ENCODE peak calls at places on chromosomes 13 and 19, in four cellular contexts. X is ovary, N is suprapubic skin, Y is breast epithelium. U is an unnamed sample.
A peak's percentile ranks its signal among the peaks of the same experiment; 100 is the strongest.

GRCh38 chr13:67139551-67139950 is 90.6 kb downstream of the PCDH9 start:
- DNase-seq in X (no peak), N (no peak), Y (no peak), U (no peak)

GRCh38 chr13:80255946-80256345 is 85.0 kb downstream of the SPRY2 start:
- DNase-seq in X (no peak), N (no peak), Y (no peak), U (no peak)

GRCh38 chr13:112059457-112060317 is 7.3 kb upstream of the SOX1 start:
- DNase-seq in X (no peak), N (no peak), Y (no peak), U (no peak)

GRCh38 chr13:77325371-77325941 is 1.4 kb downstream of the MYCBP2 start:
- DNase-seq in X (no peak), N (no peak), Y (no peak), U (no peak)

GRCh38 chr13:82879921-82880320 is 1002.4 kb downstream of the SLITRK1 start:
- DNase-seq in X (no peak), N (no peak), Y (no peak), U (no peak)

GRCh38 chr13:72805663-72806341 is 23.9 kb downstream of the PIBF1 start:
- DNase-seq in X (no peak), N (no peak), Y (no peak), U (no peak)

GRCh38 chr13:31409678-31410356 is 210.0 kb downstream of the B3GLCT start:
- DNase-seq in X (no peak), N (no peak), Y (no peak), U (no peak)

GRCh38 chr19:51571599-51571998 is 516 bp downstream of the ZNF175 start:
- DNase-seq in X (no peak), N (no peak), Y (no peak), U (no peak)

GRCh38 chr13:80314711-80315505 is 26.0 kb downstream of the SPRY2 start:
- DNase-seq in X (no peak), N (no peak), Y (no peak), U (no peak)

GRCh38 chr19:703329-703650 is 5.4 kb upstream of the PALM start:
- DNase-seq in X (no peak), N (no peak), Y (no peak), U (no peak)

GRCh38 chr13:46885018-46885417 is 11.8 kb downstream of the HTR2A start:
- DNase-seq in X (no peak), N (no peak), Y (no peak), U (no peak)

GRCh38 chr19:35790981-35791813 is 15.8 kb downstream of the ARHGAP33 start:
- DNase-seq in X (no peak), N (peak; percentile 75), Y (no peak), U (no peak)

GRCh38 chr19:30314056-30314804 is 58.0 kb upstream of the ZNF536 start:
- DNase-seq in X (no peak), N (peak; percentile 56), Y (no peak), U (no peak)

GRCh38 chr19:18865973-18866799 is 29.8 kb downstream of the CERS1 start:
- DNase-seq in X (peak; percentile 50), N (no peak), Y (no peak), U (no peak)

GRCh38 chr19:53818756-53819155 is 5.4 kb downstream of the NLRP12 start:
- DNase-seq in X (no peak), N (no peak), Y (no peak), U (no peak)

GRCh38 chr19:5131031-5131865 is 162.3 kb downstream of the KDM4B start:
- DNase-seq in X (no peak), N (no peak), Y (no peak), U (no peak)

GRCh38 chr19:3607398-3608078 is 863 bp upstream of the TBXA2R start:
- DNase-seq in X (peak; percentile 56), N (no peak), Y (no peak), U (no peak)

GRCh38 chr19:46839752-46840151 is 10.9 kb downstream of the AP2S1 start:
- DNase-seq in X (no peak), N (no peak), Y (no peak), U (no peak)

GRCh38 chr13:101941095-101941777 is 460.6 kb downstream of the FGF14 start:
- DNase-seq in X (no peak), N (no peak), Y (no peak), U (no peak)

GRCh38 chr13:74047925-74048324 is 86.3 kb downstream of the KLF12 start:
- DNase-seq in X (no peak), N (no peak), Y (no peak), U (no peak)

GRCh38 chr13:40635315-40635995 is 31.0 kb downstream of the FOXO1 start:
- DNase-seq in X (no peak), N (no peak), Y (no peak), U (no peak)

GRCh38 chr13:26342898-26343297 is 89.0 kb downstream of the CDK8 start:
- DNase-seq in X (no peak), N (no peak), Y (no peak), U (no peak)

GRCh38 chr13:111614613-111615012 is 294.2 kb downstream of the TEX29 start:
- DNase-seq in X (no peak), N (no peak), Y (no peak), U (no peak)

GRCh38 chr19:53991224-53992113 is at the start of gene CACNG6:
- DNase-seq in X (no peak), N (no peak), Y (no peak), U (no peak)

GRCh38 chr13:40982772-40983171 is 36.3 kb downstream of the ELF1 start:
- DNase-seq in X (no peak), N (no peak), Y (no peak), U (no peak)

GRCh38 chr19:31286491-31286890 is 62.7 kb downstream of the TSHZ3 start:
- DNase-seq in X (no peak), N (no peak), Y (no peak), U (no peak)

GRCh38 chr13:41463823-41464602 is 6.7 kb downstream of the RGCC start:
- DNase-seq in X (no peak), N (no peak), Y (no peak), U (no peak)

GRCh38 chr19:35128398-35129057 is 6.3 kb downstream of the LGI4 start:
- DNase-seq in X (no peak), N (no peak), Y (no peak), U (no peak)

GRCh38 chr13:110869231-110869804 is 45.6 kb downstream of the ANKRD10 start:
- DNase-seq in X (no peak), N (no peak), Y (no peak), U (no peak)

GRCh38 chr19:11361037-11361770 is 6.0 kb downstream of the PLPPR2 start:
- DNase-seq in X (no peak), N (no peak), Y (no peak), U (no peak)

GRCh38 chr19:2867025-2867991 is at the start of gene ZNF556:
- DNase-seq in X (peak; percentile 93), N (no peak), Y (no peak), U (no peak)

GRCh38 chr19:36547001-36547732 is 19.1 kb upstream of the ZNF260 start:
- DNase-seq in X (no peak), N (no peak), Y (no peak), U (no peak)

GRCh38 chr13:50387124-50387581 is 371.9 kb downstream of the KCNRG start:
- DNase-seq in X (peak; percentile 14), N (no peak), Y (no peak), U (no peak)

GRCh38 chr19:39737351-39737750 is 478 bp downstream of the CLC start:
- DNase-seq in X (no peak), N (no peak), Y (no peak), U (no peak)

GRCh38 chr19:39736088-39736487 is 1.7 kb downstream of the CLC start:
- DNase-seq in X (no peak), N (no peak), Y (no peak), U (no peak)

GRCh38 chr19:39738809-39739208 is 980 bp upstream of the CLC start:
- DNase-seq in X (no peak), N (no peak), Y (no peak), U (no peak)

GRCh38 chr19:39737929-39738328 is at the start of gene CLC:
- DNase-seq in X (no peak), N (no peak), Y (no peak), U (no peak)

GRCh38 chr19:39740395-39740794 is 2.6 kb upstream of the CLC start:
- DNase-seq in X (no peak), N (no peak), Y (no peak), U (no peak)
- H3K27me3 ChIP-seq in X (no peaks in the 10 kb centered on the region), N (peaks cover 9% of the 10 kb centered on the region), Y (no peaks in the 10 kb centered on the region), U (no peaks in the 10 kb centered on the region)

DNA sequence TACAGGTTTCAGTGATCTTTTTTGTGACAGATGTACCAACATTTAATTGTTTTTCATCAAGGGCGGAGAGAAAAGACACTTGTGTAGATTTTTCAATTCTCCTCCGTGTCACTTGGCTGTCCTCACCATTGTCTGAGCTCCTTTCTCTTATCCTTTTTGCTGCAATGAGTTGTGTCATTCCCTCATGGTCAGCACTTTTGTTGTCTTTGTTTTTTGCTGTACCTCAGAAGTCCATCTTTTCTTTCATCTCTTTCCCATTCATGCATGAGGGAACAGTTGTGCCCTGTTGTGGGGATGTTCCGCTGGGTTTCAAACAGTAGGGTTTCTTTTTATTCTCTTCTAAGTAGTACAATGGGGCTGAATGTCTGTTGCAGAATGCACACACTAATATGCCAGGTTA is 222.6 kb downstream of the TM9SF2 start:
- DNase-seq in X (no peak), N (no peak), Y (no peak), U (no peak)
- H3K4me1 ChIP-seq in X (no peaks in the 10 kb centered on the region), N (no peaks in the 10 kb centered on the region), Y (no peaks in the 10 kb centered on the region), U (no peaks in the 10 kb centered on the region)

GRCh38 chr13:24747248-24748151 is 16.5 kb upstream of the RNF17 start:
- DNase-seq in X (no peak), N (no peak), Y (no peak), U (no peak)

GRCh38 chr13:24745516-24745860 is 18.5 kb upstream of the RNF17 start:
- DNase-seq in X (no peak), N (no peak), Y (no peak), U (no peak)

GRCh38 chr13:24746618-24747247 is 17.2 kb upstream of the RNF17 start:
- DNase-seq in X (no peak), N (no peak), Y (no peak), U (no peak)

GRCh38 chr13:24744247-24744646 is 19.7 kb upstream of the RNF17 start:
- DNase-seq in X (no peak), N (no peak), Y (no peak), U (no peak)

DNA sequence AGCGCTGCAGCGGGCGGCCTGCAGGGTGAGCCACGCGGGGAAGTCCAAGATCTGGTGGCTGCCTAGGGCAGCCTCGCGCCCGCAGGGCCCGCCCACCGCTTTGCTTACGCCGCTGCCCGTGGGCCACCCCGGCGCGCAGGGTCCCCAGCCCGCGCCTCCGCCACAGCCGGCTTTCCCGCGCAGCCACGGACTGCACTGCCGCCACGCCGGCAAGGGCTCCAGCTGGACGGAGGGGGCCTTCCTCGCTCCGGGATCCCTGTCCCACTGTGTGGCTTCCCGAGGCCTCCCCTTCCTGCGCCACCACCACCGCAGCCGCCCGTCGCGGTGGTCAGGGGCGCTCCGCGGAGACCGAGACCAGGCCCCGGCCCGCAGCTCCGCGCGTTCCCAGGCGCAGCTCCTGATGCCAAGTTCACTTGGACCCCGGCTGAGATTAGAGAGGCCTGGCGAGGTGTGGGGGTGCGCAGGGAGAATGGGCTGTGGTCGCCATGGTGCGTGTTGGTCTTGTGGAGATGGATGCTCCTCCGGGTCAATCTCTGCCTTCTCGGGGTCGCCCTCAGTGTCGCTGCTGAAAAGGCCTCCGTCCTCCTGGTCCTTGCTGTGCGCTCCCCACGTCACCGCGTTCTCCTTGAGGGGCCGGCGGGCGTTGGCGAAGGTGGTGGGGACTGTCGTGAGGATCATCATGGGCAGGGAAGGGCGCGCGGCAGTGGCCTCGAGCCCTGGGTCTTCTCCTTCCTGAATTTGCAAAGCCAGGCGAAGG is 17.9 kb upstream of the RNF17 start:
- DNase-seq in X (no peak), N (no peak), Y (no peak), U (no peak)
- H3K4me3 ChIP-seq in X (no peak overlapping the region), N (no peak overlapping the region), Y (no peak overlapping the region), U (peak overlapping the region; percentile 53)

GRCh38 chr19:33872445-33873320 is 76.0 kb downstream of the KCTD15 start:
- DNase-seq in X (no peak), N (no peak), Y (peak; percentile 33), U (no peak)
- H3K27me3 ChIP-seq in X (no peaks in the 10 kb centered on the region), N (no peaks in the 10 kb centered on the region), Y (no peaks in the 10 kb centered on the region), U (no peaks in the 10 kb centered on the region)

U was measured in thoracic aorta.